ENCODE peak calls at places on chromosome 13, in five cellular contexts. One of them, this sample, is unnamed.

GRCh38 chr13:98775844-98776598 is 23.5 kb upstream of the SLC15A1 start:
- DNase-seq in amniotic stem cell: peak
- DNase-seq in activated CD4-positive, alpha-beta T cell treated with anti-CD3 and anti-CD28 coated beads, Interleukin-2, amount 50 U/mL, for 4 hours: no peak
- DNase-seq in activated gamma-delta T cell treated with anti-CD3 and anti-CD28 coated beads, Interleukin-2, amount 50 U/mL, for 16 hours: no peak
- DNase-seq in Daoy: peak
- DNase-seq in this sample: no peak

GRCh38 chr13:98503175-98504028 is 73.5 kb downstream of the STK24 start:
- DNase-seq in amniotic stem cell: no peak
- DNase-seq in activated CD4-positive, alpha-beta T cell treated with anti-CD3 and anti-CD28 coated beads, Interleukin-2, amount 50 U/mL, for 4 hours: no peak
- DNase-seq in activated gamma-delta T cell treated with anti-CD3 and anti-CD28 coated beads, Interleukin-2, amount 50 U/mL, for 16 hours: no peak
- DNase-seq in Daoy: no peak
- DNase-seq in this sample: no peak

GRCh38 chr13:35549481-35549880 is 73.0 kb upstream of the MAB21L1 start:
- DNase-seq in amniotic stem cell: peak
- DNase-seq in activated CD4-positive, alpha-beta T cell treated with anti-CD3 and anti-CD28 coated beads, Interleukin-2, amount 50 U/mL, for 4 hours: no peak
- DNase-seq in activated gamma-delta T cell treated with anti-CD3 and anti-CD28 coated beads, Interleukin-2, amount 50 U/mL, for 16 hours: no peak
- DNase-seq in Daoy: peak
- DNase-seq in this sample: no peak

GRCh38 chr13:49240017-49240416 is 7.7 kb upstream of the CDADC1 start:
- DNase-seq in amniotic stem cell: peak
- DNase-seq in activated CD4-positive, alpha-beta T cell treated with anti-CD3 and anti-CD28 coated beads, Interleukin-2, amount 50 U/mL, for 4 hours: peak
- DNase-seq in activated gamma-delta T cell treated with anti-CD3 and anti-CD28 coated beads, Interleukin-2, amount 50 U/mL, for 16 hours: no peak
- DNase-seq in Daoy: peak
- DNase-seq in this sample: no peak

GRCh38 chr13:80901111-80902014 is 560.4 kb upstream of the SPRY2 start:
- DNase-seq in amniotic stem cell: no peak
- DNase-seq in activated CD4-positive, alpha-beta T cell treated with anti-CD3 and anti-CD28 coated beads, Interleukin-2, amount 50 U/mL, for 4 hours: no peak
- DNase-seq in activated gamma-delta T cell treated with anti-CD3 and anti-CD28 coated beads, Interleukin-2, amount 50 U/mL, for 16 hours: no peak
- DNase-seq in Daoy: no peak
- DNase-seq in this sample: no peak

GRCh38 chr13:51148952-51149573 is 38.0 kb upstream of the C13orf42 start:
- DNase-seq in amniotic stem cell: peak
- DNase-seq in activated CD4-positive, alpha-beta T cell treated with anti-CD3 and anti-CD28 coated beads, Interleukin-2, amount 50 U/mL, for 4 hours: no peak
- DNase-seq in activated gamma-delta T cell treated with anti-CD3 and anti-CD28 coated beads, Interleukin-2, amount 50 U/mL, for 16 hours: no peak
- DNase-seq in Daoy: peak
- DNase-seq in this sample: peak

GRCh38 chr13:54150851-54151250 is 1122.2 kb downstream of the OLFM4 start:
- DNase-seq in amniotic stem cell: no peak
- DNase-seq in activated CD4-positive, alpha-beta T cell treated with anti-CD3 and anti-CD28 coated beads, Interleukin-2, amount 50 U/mL, for 4 hours: no peak
- DNase-seq in activated gamma-delta T cell treated with anti-CD3 and anti-CD28 coated beads, Interleukin-2, amount 50 U/mL, for 16 hours: no peak
- DNase-seq in Daoy: no peak
- DNase-seq in this sample: no peak

GRCh38 chr13:50131998-50132936 is 117.0 kb downstream of the KCNRG start:
- DNase-seq in amniotic stem cell: no peak
- DNase-seq in activated CD4-positive, alpha-beta T cell treated with anti-CD3 and anti-CD28 coated beads, Interleukin-2, amount 50 U/mL, for 4 hours: peak
- DNase-seq in activated gamma-delta T cell treated with anti-CD3 and anti-CD28 coated beads, Interleukin-2, amount 50 U/mL, for 16 hours: no peak
- DNase-seq in Daoy: no peak
- DNase-seq in this sample: no peak

GRCh38 chr13:37806666-37807065 is 62.9 kb downstream of the TRPC4 start:
- DNase-seq in amniotic stem cell: no peak
- DNase-seq in activated CD4-positive, alpha-beta T cell treated with anti-CD3 and anti-CD28 coated beads, Interleukin-2, amount 50 U/mL, for 4 hours: no peak
- DNase-seq in activated gamma-delta T cell treated with anti-CD3 and anti-CD28 coated beads, Interleukin-2, amount 50 U/mL, for 16 hours: no peak
- DNase-seq in Daoy: no peak
- DNase-seq in this sample: no peak

GRCh38 chr13:74132768-74133656 is 1.2 kb downstream of the KLF12 start:
- DNase-seq in amniotic stem cell: no peak
- DNase-seq in activated CD4-positive, alpha-beta T cell treated with anti-CD3 and anti-CD28 coated beads, Interleukin-2, amount 50 U/mL, for 4 hours: peak
- DNase-seq in activated gamma-delta T cell treated with anti-CD3 and anti-CD28 coated beads, Interleukin-2, amount 50 U/mL, for 16 hours: peak
- DNase-seq in Daoy: no peak
- DNase-seq in this sample: no peak

GRCh38 chr13:52933547-52934167 is 85.2 kb upstream of the PCDH8 start:
- DNase-seq in amniotic stem cell: no peak
- DNase-seq in activated CD4-positive, alpha-beta T cell treated with anti-CD3 and anti-CD28 coated beads, Interleukin-2, amount 50 U/mL, for 4 hours: no peak
- DNase-seq in activated gamma-delta T cell treated with anti-CD3 and anti-CD28 coated beads, Interleukin-2, amount 50 U/mL, for 16 hours: no peak
- DNase-seq in Daoy: no peak
- DNase-seq in this sample: no peak

GRCh38 chr13:43171489-43171888 is 148.1 kb downstream of the DNAJC15 start:
- DNase-seq in amniotic stem cell: no peak
- DNase-seq in activated CD4-positive, alpha-beta T cell treated with anti-CD3 and anti-CD28 coated beads, Interleukin-2, amount 50 U/mL, for 4 hours: no peak
- DNase-seq in activated gamma-delta T cell treated with anti-CD3 and anti-CD28 coated beads, Interleukin-2, amount 50 U/mL, for 16 hours: no peak
- DNase-seq in Daoy: no peak
- DNase-seq in this sample: no peak

GRCh38 chr13:98144501-98145350 is 1.8 kb downstream of the FARP1 start:
- DNase-seq in amniotic stem cell: no peak
- DNase-seq in activated CD4-positive, alpha-beta T cell treated with anti-CD3 and anti-CD28 coated beads, Interleukin-2, amount 50 U/mL, for 4 hours: no peak
- DNase-seq in activated gamma-delta T cell treated with anti-CD3 and anti-CD28 coated beads, Interleukin-2, amount 50 U/mL, for 16 hours: no peak
- DNase-seq in Daoy: peak
- DNase-seq in this sample: no peak

GRCh38 chr13:83007226-83007625 is 875.0 kb downstream of the SLITRK1 start:
- DNase-seq in amniotic stem cell: no peak
- DNase-seq in activated CD4-positive, alpha-beta T cell treated with anti-CD3 and anti-CD28 coated beads, Interleukin-2, amount 50 U/mL, for 4 hours: no peak
- DNase-seq in activated gamma-delta T cell treated with anti-CD3 and anti-CD28 coated beads, Interleukin-2, amount 50 U/mL, for 16 hours: no peak
- DNase-seq in Daoy: no peak
- DNase-seq in this sample: no peak

GRCh38 chr13:71906438-71906837 is 39.4 kb upstream of the DACH1 start:
- DNase-seq in amniotic stem cell: no peak
- DNase-seq in activated CD4-positive, alpha-beta T cell treated with anti-CD3 and anti-CD28 coated beads, Interleukin-2, amount 50 U/mL, for 4 hours: no peak
- DNase-seq in activated gamma-delta T cell treated with anti-CD3 and anti-CD28 coated beads, Interleukin-2, amount 50 U/mL, for 16 hours: no peak
- DNase-seq in Daoy: no peak
- DNase-seq in this sample: no peak

GRCh38 chr13:76725211-76725610 is 161.0 kb downstream of the KCTD12 start:
- DNase-seq in amniotic stem cell: peak
- DNase-seq in activated CD4-positive, alpha-beta T cell treated with anti-CD3 and anti-CD28 coated beads, Interleukin-2, amount 50 U/mL, for 4 hours: no peak
- DNase-seq in activated gamma-delta T cell treated with anti-CD3 and anti-CD28 coated beads, Interleukin-2, amount 50 U/mL, for 16 hours: no peak
- DNase-seq in Daoy: no peak
- DNase-seq in this sample: no peak

GRCh38 chr13:65133094-65133493 is 2097.0 kb downstream of the PCDH9 start:
- DNase-seq in amniotic stem cell: no peak
- DNase-seq in activated CD4-positive, alpha-beta T cell treated with anti-CD3 and anti-CD28 coated beads, Interleukin-2, amount 50 U/mL, for 4 hours: no peak
- DNase-seq in activated gamma-delta T cell treated with anti-CD3 and anti-CD28 coated beads, Interleukin-2, amount 50 U/mL, for 16 hours: no peak
- DNase-seq in Daoy: no peak
- DNase-seq in this sample: no peak